ENCODE peak calls at places on chromosomes 13 and 19, in six cellular contexts. O is left colon, W is NCI-H2029 treated with DMSO at 0.1 percent for 48 hours, C is OCI-M1, R is ascending aorta, I is mesothelial cell of epicardium. T is an unnamed sample.

GRCh38 chr19:51784922-51785690 is 9.9 kb upstream of the FPR3 start:
- DNase-seq in C (peak; percentile 98), I (no peak), O (peak; percentile 27), W (no peak), R (peak; percentile 32), T (peak; percentile 60)

GRCh38 chr13:45490068-45490467 is 25.3 kb downstream of the COG3 start:
- DNase-seq in O (no peak), C (peak; percentile 26), R (no peak), W (no peak), I (no peak), T (no peak)

GRCh38 chr13:40306817-40307216 is 359.6 kb downstream of the FOXO1 start:
- DNase-seq in I (no peak), C (no peak), O (no peak), W (no peak), R (no peak), T (no peak)

GRCh38 chr13:71677114-71677513 is 189.9 kb downstream of the DACH1 start:
- DNase-seq in R (no peak), C (no peak), O (no peak), I (no peak), W (no peak), T (no peak)

GRCh38 chr13:21458457-21458815 is 667 bp downstream of the ZDHHC20 start:
- DNase-seq in I (no peak), R (no peak), C (peak; percentile 51), O (peak; percentile 77), W (peak; percentile 11), T (peak; percentile 38)

GRCh38 chr13:46077260-46077659 is 24.7 kb upstream of the ZC3H13 start:
- DNase-seq in O (no peak), R (no peak), C (no peak), I (no peak), W (no peak), T (no peak)

GRCh38 chr13:94712812-94713555 is 639 bp upstream of the SOX21 start:
- DNase-seq in I (no peak), R (no peak), O (no peak), C (peak; percentile 58), W (no peak), T (no peak)

GRCh38 chr19:20565321-20566018 is at the start of gene ZNF737:
- DNase-seq in O (peak; percentile 98), W (peak; percentile 92), C (peak; percentile 99), I (peak; percentile 88), R (peak; percentile 78), T (peak; percentile 88)

GRCh38 chr19:2391118-2391725 is 31.2 kb downstream of the TMPRSS9 start:
- DNase-seq in W (peak; percentile 81), C (peak; percentile 74), R (no peak), O (peak; percentile 21), I (no peak), T (no peak)

GRCh38 chr13:98664047-98664446 is 87.1 kb upstream of the STK24 start:
- DNase-seq in C (no peak), O (no peak), W (no peak), R (no peak), I (no peak), T (no peak)

T was measured in gastrocnemius medialis.